ENCODE peak calls at places on chromosomes 4 and X, in seven cellular contexts. G is astrocyte of the spinal cord, M is AG04450, X is mammary epithelial cell, O is HCT116, J is ovary, U is PC-9. K is an unnamed sample.
A peak's percentile ranks its signal among the peaks of the same experiment; 100 is the strongest.

GRCh38 chr4:153927546-153927945 is 138.7 kb upstream of the SFRP2 start:
- DNase-seq in U (no peak), G (no peak), J (no peak), M (no peak), X (no peak), O (no peak), K (peak; percentile 1)

GRCh38 chrX:150119323-150119722 is 181.0 kb upstream of the EOLA2 start:
- DNase-seq in J (no peak), M (no peak), U (no peak), X (no peak), O (no peak), G (no peak), K (no peak)

GRCh38 chrX:107880054-107880610 is 54.5 kb downstream of the MID2 start:
- DNase-seq in G (no peak), U (no peak), O (peak; percentile 19), J (no peak), M (no peak), X (peak; percentile 40), K (no peak)

GRCh38 chrX:24426340-24426913 is 38.7 kb upstream of the PDK3 start:
- DNase-seq in O (no peak), J (no peak), X (peak; percentile 88), G (peak; percentile 5), M (no peak), U (no peak), K (no peak)

GRCh38 chr4:60780874-60781273 is 419.3 kb upstream of the ADGRL3 start:
- DNase-seq in X (peak; percentile 36), M (no peak), J (no peak), U (no peak), G (no peak), O (no peak), K (peak; percentile 37)

GRCh38 chr4:48228887-48229462 is 40.7 kb downstream of the TEC start:
- DNase-seq in G (no peak), J (no peak), X (no peak), O (no peak), U (no peak), M (no peak), K (no peak)

GRCh38 chrX:49053223-49054072 is 5.4 kb upstream of the CCDC120 start:
- DNase-seq in U (peak; percentile 22), M (no peak), X (no peak), G (peak; percentile 48), J (peak; percentile 71), O (no peak), K (peak; percentile 35)

GRCh38 chr4:112168719-112169500 is 23.7 kb downstream of the FAM241A start:
- DNase-seq in U (no peak), J (no peak), O (peak; percentile 49), G (no peak), X (no peak), M (no peak), K (no peak)

GRCh38 chr4:86092684-86093083 is 267.2 kb downstream of the MAPK10 start:
- DNase-seq in O (no peak), U (no peak), J (no peak), X (peak; percentile 66), M (peak; percentile 26), G (peak; percentile 78), K (peak; percentile 42)

GRCh38 chrX:123976671-123977316 is 15.3 kb downstream of the STAG2 start:
- DNase-seq in X (peak; percentile 38), J (no peak), G (peak; percentile 36), O (no peak), M (no peak), U (no peak), K (no peak)

GRCh38 chr4:22473268-22473667 is 42.6 kb downstream of the ADGRA3 start:
- DNase-seq in M (no peak), G (peak; percentile 79), U (no peak), X (peak; percentile 80), J (no peak), O (no peak), K (peak; percentile 66)

GRCh38 chr4:71209161-71209560 is 129.7 kb upstream of the SLC4A4 start:
- DNase-seq in M (no peak), J (no peak), O (no peak), G (peak; percentile 65), U (no peak), X (no peak), K (peak; percentile 80)

GRCh38 chrX:7798327-7798726 is 44.6 kb upstream of the VCX start:
- DNase-seq in U (no peak), O (no peak), X (no peak), G (no peak), J (no peak), M (no peak), K (no peak)

GRCh38 chr4:128757712-128758111 is 51.8 kb upstream of the JADE1 start:
- DNase-seq in U (no peak), X (no peak), O (no peak), G (no peak), M (no peak), J (no peak), K (no peak)

GRCh38 chr4:188143731-188144130 is 4.5 kb downstream of the TRIML1 start:
- DNase-seq in M (no peak), O (no peak), U (no peak), J (no peak), X (peak; percentile 25), G (no peak), K (no peak)

GRCh38 chr4:14529653-14530052 is 472.6 kb upstream of the CPEB2 start:
- DNase-seq in O (no peak), G (peak; percentile 44), M (no peak), U (peak; percentile 5), J (no peak), X (no peak), K (peak; percentile 72)

GRCh38 chr4:161663844-161664243 is 500.0 kb downstream of the FSTL5 start:
- DNase-seq in G (no peak), X (no peak), J (no peak), U (no peak), M (no peak), O (no peak), K (no peak)

GRCh38 chr4:2910409-2910808 is 52.8 kb downstream of the NOP14 start:
- DNase-seq in M (no peak), G (no peak), X (no peak), O (no peak), J (no peak), U (no peak), K (no peak)

GRCh38 chrX:11421816-11422528 is 128.8 kb downstream of the AMELX start:
- DNase-seq in M (no peak), O (no peak), J (no peak), X (no peak), G (no peak), U (no peak), K (no peak)

GRCh38 chrX:38806054-38806389 is 4.8 kb downstream of the MID1IP1 start:
- DNase-seq in J (no peak), O (no peak), U (no peak), M (no peak), X (no peak), G (no peak), K (no peak)

GRCh38 chrX:38805294-38806053 is 4.2 kb downstream of the MID1IP1 start:
- DNase-seq in O (no peak), M (peak; percentile 43), J (peak; percentile 71), X (peak; percentile 70), G (peak; percentile 81), U (no peak), K (no peak)

GRCh38 chrX:38803609-38804480 is 2.6 kb downstream of the MID1IP1 start:
- DNase-seq in X (peak; percentile 79), O (peak; percentile 77), G (peak; percentile 76), J (peak; percentile 81), M (no peak), U (no peak), K (no peak)

GRCh38 chrX:38803286-38803608 is 2.0 kb downstream of the MID1IP1 start:
- DNase-seq in O (no peak), U (no peak), J (no peak), X (no peak), G (no peak), M (no peak), K (no peak)

DNA sequence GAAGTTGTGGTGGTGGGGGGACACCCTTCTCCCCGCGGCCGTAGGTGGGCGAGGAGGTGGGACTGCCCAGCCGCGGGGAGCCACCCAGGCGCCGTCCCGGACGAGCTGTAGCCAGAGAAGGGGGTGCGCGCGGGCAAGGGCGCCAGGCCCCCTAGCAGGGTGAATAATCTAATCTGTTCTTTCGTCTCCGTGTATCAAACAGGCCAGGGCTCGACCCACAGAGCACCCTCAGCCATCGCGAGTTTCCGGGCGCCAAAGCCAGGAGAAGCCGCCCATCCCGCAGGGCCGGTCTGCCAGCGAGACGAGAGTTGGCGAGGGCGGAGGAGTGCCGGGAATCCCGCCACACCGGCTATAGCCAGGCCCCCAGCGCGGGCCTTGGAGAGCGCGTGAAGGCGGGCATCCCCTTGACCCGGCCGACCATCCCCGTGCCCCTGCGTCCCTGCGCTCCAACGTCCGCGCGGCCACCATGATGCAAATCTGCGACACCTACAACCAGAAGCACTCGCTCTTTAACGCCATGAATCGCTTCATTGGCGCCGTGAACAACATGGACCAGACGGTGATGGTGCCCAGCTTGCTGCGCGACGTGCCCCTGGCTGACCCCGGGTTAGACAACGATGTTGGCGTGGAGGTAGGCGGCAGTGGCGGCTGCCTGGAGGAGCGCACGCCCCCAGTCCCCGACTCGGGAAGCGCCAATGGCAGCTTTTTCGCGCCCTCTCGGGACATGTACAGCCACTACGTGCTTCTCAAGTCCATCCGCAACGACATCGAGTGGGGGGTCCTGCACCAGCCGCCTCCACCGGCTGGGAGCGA is 3.4 kb downstream of the MID1IP1 start:
- DNase-seq in J (peak; percentile 37), X (peak; percentile 52), O (no peak), M (no peak), G (no peak), U (no peak), K (no peak)
- H3K4me3 ChIP-seq in J (peak overlapping the region; percentile 61), X (peak overlapping the region; percentile 76), O (peak overlapping the region; percentile 77), M (peak overlapping the region; percentile 75), G (peak overlapping the region; percentile 64), U (no peak overlapping the region), K (peak overlapping the region; percentile 73)

DNA sequence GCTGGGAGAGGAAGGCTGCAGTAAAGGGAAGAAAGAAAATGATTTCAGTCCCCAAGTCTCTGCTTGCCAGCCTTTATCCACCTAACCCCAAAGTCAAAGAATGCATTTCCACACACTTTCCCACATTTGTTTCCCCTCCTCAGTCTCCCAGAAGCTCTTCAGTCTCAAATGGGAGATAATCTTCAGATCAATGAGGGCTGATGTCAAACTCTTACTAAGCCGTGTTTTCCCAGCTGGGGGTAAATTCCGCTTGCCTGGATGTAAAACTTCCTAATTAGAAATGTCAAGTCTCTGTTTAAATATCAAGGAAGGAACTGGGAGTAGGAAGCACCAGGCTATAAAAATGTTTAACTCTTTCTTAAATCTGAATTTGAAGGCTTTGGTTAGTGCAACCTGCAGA is 601.3 kb upstream of the ACTRT1 start:
- DNase-seq in J (no peak), G (no peak), U (no peak), O (no peak), X (no peak), M (no peak), K (no peak)
- TF ChIP-seq CTCF in J (no peak), G (no peak), U (no peak), O (no peak), X (no peak), M (no peak), K (no peak)

GRCh38 chr4:182960228-182960627 is 43.0 kb upstream of the DCTD start:
- DNase-seq in M (no peak), O (no peak), U (no peak), X (no peak), J (no peak), G (no peak), K (no peak)
- H3K4me3 ChIP-seq in M (no peak overlapping the region), O (no peak overlapping the region), U (no peak overlapping the region), X (no peak overlapping the region), J (no peak overlapping the region), G (no peak overlapping the region), K (no peak overlapping the region)

DNA sequence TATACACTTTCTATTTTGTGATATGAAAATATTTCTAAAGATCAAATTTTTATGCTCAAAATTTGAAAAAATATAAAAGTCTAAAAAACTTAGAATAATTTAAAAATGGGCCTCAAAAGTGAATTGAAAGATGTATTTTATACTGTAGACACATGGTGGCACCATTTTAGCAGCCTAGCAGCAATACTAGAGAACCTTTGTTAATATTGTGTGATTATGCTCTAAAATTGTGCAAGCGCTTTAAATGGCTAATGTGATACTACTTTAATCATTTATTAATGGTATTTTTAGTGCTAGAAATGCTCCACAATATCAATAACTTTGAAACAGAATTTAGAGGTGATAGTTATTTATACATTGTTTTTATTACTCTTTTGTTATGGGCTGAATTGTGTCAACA is 3.7 kb upstream of the GUF1 start:
- DNase-seq in U (no peak), M (no peak), G (no peak), J (no peak), O (no peak), X (no peak), K (no peak)
- TF ChIP-seq CTCF in U (no peak), M (peak; percentile 4), G (no peak), J (no peak), O (no peak), X (no peak), K (no peak)

K was measured in brain microvascular endothelial cell.